ENCODE peak calls at places on chromosomes 16 and 17, in eight cellular contexts. One of them, this sample, is unnamed.

GRCh38 chr17:5874486-5874885 is 195.7 kb upstream of the WSCD1 start:
- DNase-seq in HuH-7.5: no peak
- DNase-seq in HS-5: no peak
- DNase-seq in Daoy: peak; percentile 70
- DNase-seq in fibroblast of the conjunctiva: no peak
- DNase-seq in AG08395: no peak
- DNase-seq in mucosa of gallbladder: no peak
- DNase-seq in aorta: no peak
- DNase-seq in this sample: no peak

GRCh38 chr16:56868175-56868574 is 3.2 kb downstream of the SLC12A3 start:
- DNase-seq in AG08395: no peak
- DNase-seq in HuH-7.5: no peak
- DNase-seq in aorta: no peak
- DNase-seq in mucosa of gallbladder: no peak
- DNase-seq in fibroblast of the conjunctiva: no peak
- DNase-seq in HS-5: no peak
- DNase-seq in Daoy: no peak
- DNase-seq in this sample: no peak

GRCh38 chr17:69969897-69970296 is 105.1 kb upstream of the KCNJ16 start:
- DNase-seq in HuH-7.5: no peak
- DNase-seq in mucosa of gallbladder: no peak
- DNase-seq in HS-5: no peak
- DNase-seq in fibroblast of the conjunctiva: no peak
- DNase-seq in Daoy: no peak
- DNase-seq in AG08395: no peak
- DNase-seq in aorta: no peak
- DNase-seq in this sample: no peak

GRCh38 chr16:4290236-4290830 is 17.5 kb upstream of the TFAP4 start:
- DNase-seq in Daoy: peak; percentile 76
- DNase-seq in aorta: no peak
- DNase-seq in AG08395: peak; percentile 38
- DNase-seq in HuH-7.5: no peak
- DNase-seq in HS-5: no peak
- DNase-seq in fibroblast of the conjunctiva: no peak
- DNase-seq in mucosa of gallbladder: no peak
- DNase-seq in this sample: peak; percentile 67

GRCh38 chr17:33838281-33838680 is 416.8 kb upstream of the CCL2 start:
- DNase-seq in aorta: no peak
- DNase-seq in mucosa of gallbladder: no peak
- DNase-seq in fibroblast of the conjunctiva: no peak
- DNase-seq in HuH-7.5: no peak
- DNase-seq in HS-5: no peak
- DNase-seq in Daoy: no peak
- DNase-seq in AG08395: no peak
- DNase-seq in this sample: peak; percentile 42

GRCh38 chr16:52068447-52069074 is 478.4 kb downstream of the TOX3 start:
- DNase-seq in HS-5: no peak
- DNase-seq in aorta: no peak
- DNase-seq in mucosa of gallbladder: peak; percentile 38
- DNase-seq in Daoy: no peak
- DNase-seq in AG08395: no peak
- DNase-seq in HuH-7.5: peak; percentile 4
- DNase-seq in fibroblast of the conjunctiva: no peak
- DNase-seq in this sample: peak; percentile 36

GRCh38 chr16:4795181-4795827 is at the start of gene SMIM22:
- DNase-seq in Daoy: no peak
- DNase-seq in aorta: no peak
- DNase-seq in HuH-7.5: no peak
- DNase-seq in mucosa of gallbladder: peak; percentile 62
- DNase-seq in HS-5: no peak
- DNase-seq in AG08395: no peak
- DNase-seq in fibroblast of the conjunctiva: no peak
- DNase-seq in this sample: no peak

GRCh38 chr17:79005063-79005861 is 4.3 kb downstream of the CANT1 start:
- DNase-seq in AG08395: no peak
- DNase-seq in aorta: peak; percentile 61
- DNase-seq in HS-5: no peak
- DNase-seq in Daoy: no peak
- DNase-seq in HuH-7.5: no peak
- DNase-seq in mucosa of gallbladder: peak; percentile 65
- DNase-seq in fibroblast of the conjunctiva: no peak
- DNase-seq in this sample: no peak

GRCh38 chr16:14545346-14545884 is 84.6 kb downstream of the PARN start:
- DNase-seq in HuH-7.5: no peak
- DNase-seq in Daoy: no peak
- DNase-seq in AG08395: no peak
- DNase-seq in aorta: no peak
- DNase-seq in fibroblast of the conjunctiva: no peak
- DNase-seq in mucosa of gallbladder: peak; percentile 27
- DNase-seq in HS-5: no peak
- DNase-seq in this sample: peak; percentile 16

GRCh38 chr17:43020030-43020621 is 2.1 kb downstream of the VAT1 start:
- DNase-seq in mucosa of gallbladder: no peak
- DNase-seq in aorta: peak; percentile 63
- DNase-seq in HuH-7.5: no peak
- DNase-seq in Daoy: no peak
- DNase-seq in HS-5: no peak
- DNase-seq in fibroblast of the conjunctiva: no peak
- DNase-seq in AG08395: no peak
- DNase-seq in this sample: no peak

GRCh38 chr16:69404275-69404805 is 18.5 kb upstream of the TERF2 start:
- DNase-seq in Daoy: peak; percentile 30
- DNase-seq in fibroblast of the conjunctiva: no peak
- DNase-seq in HS-5: no peak
- DNase-seq in aorta: no peak
- DNase-seq in AG08395: peak; percentile 68
- DNase-seq in HuH-7.5: peak; percentile 26
- DNase-seq in mucosa of gallbladder: peak; percentile 19
- DNase-seq in this sample: peak; percentile 41

GRCh38 chr17:83057397-83057761 is 22.0 kb upstream of the METRNL start:
- DNase-seq in HuH-7.5: no peak
- DNase-seq in fibroblast of the conjunctiva: no peak
- DNase-seq in aorta: no peak
- DNase-seq in mucosa of gallbladder: no peak
- DNase-seq in HS-5: no peak
- DNase-seq in AG08395: no peak
- DNase-seq in Daoy: no peak
- DNase-seq in this sample: no peak

GRCh38 chr16:73565925-73566324 is 518.0 kb upstream of the ZFHX3 start:
- DNase-seq in Daoy: no peak
- DNase-seq in HuH-7.5: no peak
- DNase-seq in mucosa of gallbladder: no peak
- DNase-seq in fibroblast of the conjunctiva: no peak
- DNase-seq in aorta: no peak
- DNase-seq in HS-5: no peak
- DNase-seq in AG08395: no peak
- DNase-seq in this sample: no peak

GRCh38 chr17:67759355-67760171 is 41.8 kb downstream of the NOL11 start:
- DNase-seq in Daoy: no peak
- DNase-seq in HS-5: no peak
- DNase-seq in aorta: peak; percentile 57
- DNase-seq in HuH-7.5: no peak
- DNase-seq in mucosa of gallbladder: no peak
- DNase-seq in AG08395: peak; percentile 45
- DNase-seq in fibroblast of the conjunctiva: peak; percentile 74
- DNase-seq in this sample: no peak

GRCh38 chr16:7440886-7441400 is 108.3 kb downstream of the RBFOX1 start:
- DNase-seq in AG08395: no peak
- DNase-seq in fibroblast of the conjunctiva: no peak
- DNase-seq in HS-5: no peak
- DNase-seq in aorta: no peak
- DNase-seq in Daoy: no peak
- DNase-seq in mucosa of gallbladder: no peak
- DNase-seq in HuH-7.5: no peak
- DNase-seq in this sample: no peak

GRCh38 chr16:55021595-55022475 is 91.2 kb downstream of the IRX5 start:
- DNase-seq in mucosa of gallbladder: no peak
- DNase-seq in Daoy: peak; percentile 79
- DNase-seq in fibroblast of the conjunctiva: no peak
- DNase-seq in AG08395: peak; percentile 50
- DNase-seq in HS-5: peak; percentile 22
- DNase-seq in HuH-7.5: no peak
- DNase-seq in aorta: no peak
- DNase-seq in this sample: peak; percentile 54

GRCh38 chr17:13491916-13492315 is 109.8 kb downstream of the HS3ST3A1 start:
- DNase-seq in aorta: no peak
- DNase-seq in AG08395: no peak
- DNase-seq in Daoy: no peak
- DNase-seq in HS-5: no peak
- DNase-seq in mucosa of gallbladder: no peak
- DNase-seq in fibroblast of the conjunctiva: no peak
- DNase-seq in HuH-7.5: no peak
- DNase-seq in this sample: no peak

GRCh38 chr16:82639666-82640336 is 13.0 kb downstream of the CDH13 start:
- DNase-seq in HS-5: no peak
- DNase-seq in HuH-7.5: peak; percentile 78
- DNase-seq in aorta: peak; percentile 80
- DNase-seq in fibroblast of the conjunctiva: no peak
- DNase-seq in mucosa of gallbladder: peak; percentile 43
- DNase-seq in Daoy: peak; percentile 83
- DNase-seq in AG08395: peak; percentile 56
- DNase-seq in this sample: peak; percentile 80

GRCh38 chr17:8122923-8123694 is 797 bp downstream of the HES7 start:
- DNase-seq in aorta: peak; percentile 82
- DNase-seq in Daoy: peak; percentile 42
- DNase-seq in HS-5: no peak
- DNase-seq in mucosa of gallbladder: no peak
- DNase-seq in fibroblast of the conjunctiva: no peak
- DNase-seq in HuH-7.5: no peak
- DNase-seq in AG08395: no peak
- DNase-seq in this sample: peak; percentile 47

GRCh38 chr17:16298140-16298662 is 55.1 kb downstream of the CENPV start:
- DNase-seq in HS-5: no peak
- DNase-seq in aorta: no peak
- DNase-seq in AG08395: no peak
- DNase-seq in Daoy: no peak
- DNase-seq in HuH-7.5: no peak
- DNase-seq in fibroblast of the conjunctiva: no peak
- DNase-seq in mucosa of gallbladder: no peak
- DNase-seq in this sample: no peak

GRCh38 chr16:30585022-30585399 is 486 bp downstream of the ZNF785 start:
- DNase-seq in HuH-7.5: no peak
- DNase-seq in fibroblast of the conjunctiva: no peak
- DNase-seq in mucosa of gallbladder: no peak
- DNase-seq in Daoy: no peak
- DNase-seq in aorta: no peak
- DNase-seq in HS-5: no peak
- DNase-seq in AG08395: peak; percentile 7
- DNase-seq in this sample: no peak

GRCh38 chr16:52535076-52535475 is 11.9 kb downstream of the TOX3 start:
- DNase-seq in mucosa of gallbladder: no peak
- DNase-seq in HS-5: no peak
- DNase-seq in AG08395: no peak
- DNase-seq in fibroblast of the conjunctiva: no peak
- DNase-seq in aorta: no peak
- DNase-seq in HuH-7.5: no peak
- DNase-seq in Daoy: no peak
- DNase-seq in this sample: no peak

GRCh38 chr16:72468582-72468981 is 296.6 kb upstream of the PMFBP1 start:
- DNase-seq in Daoy: no peak
- DNase-seq in mucosa of gallbladder: no peak
- DNase-seq in fibroblast of the conjunctiva: no peak
- DNase-seq in AG08395: no peak
- DNase-seq in HuH-7.5: no peak
- DNase-seq in HS-5: no peak
- DNase-seq in aorta: no peak
- DNase-seq in this sample: no peak

GRCh38 chr17:17613708-17614114 is 22.2 kb upstream of the PEMT start:
- DNase-seq in HuH-7.5: peak; percentile 36
- DNase-seq in fibroblast of the conjunctiva: peak; percentile 71
- DNase-seq in aorta: no peak
- DNase-seq in Daoy: peak; percentile 61
- DNase-seq in mucosa of gallbladder: peak; percentile 65
- DNase-seq in HS-5: no peak
- DNase-seq in AG08395: peak; percentile 81
- DNase-seq in this sample: peak; percentile 61

This sample was measured in ACHN.